ENCODE peak calls at places on chromosomes 4 and X, in four cellular contexts. One of them, this sample, is unnamed.

GRCh38 chrX:110588164-110588563 is 207.5 kb downstream of the CHRDL1 start:
- DNase-seq in OCI-LY7: no peak
- DNase-seq in colonic mucosa: no peak
- DNase-seq in A549: no peak
- DNase-seq in this sample: no peak

GRCh38 chrX:121000589-121000988 is 15.0 kb upstream of the CT47A1 start:
- DNase-seq in A549: no peak
- DNase-seq in OCI-LY7: peak; percentile 3
- DNase-seq in colonic mucosa: no peak
- DNase-seq in this sample: no peak

GRCh38 chr4:114603455-114603854 is 4.8 kb downstream of the UGT8 start:
- DNase-seq in OCI-LY7: peak; percentile 85
- DNase-seq in A549: no peak
- DNase-seq in colonic mucosa: no peak
- DNase-seq in this sample: no peak

GRCh38 chr4:182089326-182089725 is 153.9 kb upstream of the TENM3 start:
- DNase-seq in A549: no peak
- DNase-seq in colonic mucosa: no peak
- DNase-seq in OCI-LY7: no peak
- DNase-seq in this sample: no peak

GRCh38 chr4:177128306-177128705 is 181.4 kb upstream of the NEIL3 start:
- DNase-seq in A549: no peak
- DNase-seq in OCI-LY7: no peak
- DNase-seq in colonic mucosa: no peak
- DNase-seq in this sample: no peak

GRCh38 chr4:147736458-147736857 is 4.6 kb downstream of the ARHGAP10 start:
- DNase-seq in OCI-LY7: no peak
- DNase-seq in colonic mucosa: no peak
- DNase-seq in A549: peak; percentile 15
- DNase-seq in this sample: no peak

GRCh38 chrX:147917700-147918694 is 6.3 kb downstream of the FMR1 start:
- DNase-seq in A549: no peak
- DNase-seq in colonic mucosa: no peak
- DNase-seq in OCI-LY7: no peak
- DNase-seq in this sample: peak; percentile 36

GRCh38 chr4:11596989-11597388 is 168.3 kb upstream of the HS3ST1 start:
- DNase-seq in colonic mucosa: no peak
- DNase-seq in OCI-LY7: no peak
- DNase-seq in A549: no peak
- DNase-seq in this sample: no peak

GRCh38 chrX:123080065-123080464 is 104.0 kb upstream of the GRIA3 start:
- DNase-seq in A549: no peak
- DNase-seq in colonic mucosa: no peak
- DNase-seq in OCI-LY7: no peak
- DNase-seq in this sample: no peak

GRCh38 chrX:69501433-69501832 is 2.7 kb upstream of the NALF2 start:
- DNase-seq in A549: no peak
- DNase-seq in colonic mucosa: no peak
- DNase-seq in OCI-LY7: peak; percentile 72
- DNase-seq in this sample: no peak

GRCh38 chrX:69505772-69506616 is 1.9 kb downstream of the NALF2 start:
- DNase-seq in colonic mucosa: no peak
- DNase-seq in A549: no peak
- DNase-seq in OCI-LY7: peak; percentile 40
- DNase-seq in this sample: no peak

GRCh38 chrX:69504626-69505612 is 793 bp downstream of the NALF2 start:
- DNase-seq in A549: no peak
- DNase-seq in colonic mucosa: no peak
- DNase-seq in OCI-LY7: peak; percentile 22
- DNase-seq in this sample: no peak

GRCh38 chrX:69503228-69503834 is 795 bp upstream of the NALF2 start:
- DNase-seq in OCI-LY7: peak; percentile 75
- DNase-seq in colonic mucosa: no peak
- DNase-seq in A549: peak; percentile 31
- DNase-seq in this sample: no peak

DNA sequence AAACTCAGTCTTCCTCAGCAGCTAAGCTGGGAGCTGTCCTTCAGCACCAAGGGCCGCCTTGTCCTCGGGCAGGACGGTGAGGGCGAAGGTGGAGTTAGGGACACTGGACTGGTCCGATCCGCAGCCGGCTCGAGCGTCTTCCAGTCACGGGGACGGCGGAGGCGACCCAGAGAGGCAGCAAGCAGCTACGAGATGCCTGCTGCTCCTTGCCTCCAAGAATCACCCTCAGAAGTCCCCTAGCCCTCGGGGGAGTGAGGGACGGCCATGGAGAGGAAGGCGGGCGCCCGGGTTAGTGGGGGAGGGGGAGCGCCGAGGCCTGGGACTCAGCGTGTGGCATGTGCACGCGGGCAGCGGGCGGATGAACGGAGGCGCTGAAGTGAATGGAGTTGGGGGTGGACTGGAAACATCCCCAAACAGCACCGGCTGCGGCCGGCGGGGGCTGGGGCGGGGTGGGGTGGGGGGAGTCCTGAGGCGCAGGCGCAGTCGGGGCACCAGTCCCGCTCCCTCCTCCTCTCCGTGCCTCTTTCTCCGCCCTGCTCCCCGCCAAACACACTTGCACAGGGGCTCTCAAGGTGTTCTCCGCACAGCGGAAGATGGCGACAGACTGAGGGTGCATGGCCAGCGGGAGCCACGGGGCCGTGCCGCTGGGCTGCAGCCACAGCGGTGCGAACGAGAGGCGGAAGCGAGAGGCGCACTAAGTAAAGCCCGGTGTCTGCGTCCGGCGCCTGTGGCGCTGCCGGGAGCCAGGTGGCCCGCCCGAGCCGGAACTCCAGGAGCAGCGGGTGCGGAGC is at the start of gene NALF2:
- DNase-seq in colonic mucosa: peak; percentile 45
- DNase-seq in A549: peak; percentile 41
- DNase-seq in OCI-LY7: peak; percentile 80
- DNase-seq in this sample: peak; percentile 44
- TF ChIP-seq CTCF in colonic mucosa: peak; percentile 19
- TF ChIP-seq CTCF in A549: peak; percentile 17
- TF ChIP-seq CTCF in OCI-LY7: no peak
- TF ChIP-seq CTCF in this sample: no peak

GRCh38 chrX:118183606-118184005 is 67.0 kb upstream of the KLHL13 start:
- DNase-seq in A549: no peak
- DNase-seq in OCI-LY7: no peak
- DNase-seq in colonic mucosa: no peak
- DNase-seq in this sample: no peak
- TF ChIP-seq CTCF in A549: no peak
- TF ChIP-seq CTCF in OCI-LY7: peak; percentile 53
- TF ChIP-seq CTCF in colonic mucosa: no peak
- TF ChIP-seq CTCF in this sample: peak; percentile 17

DNA sequence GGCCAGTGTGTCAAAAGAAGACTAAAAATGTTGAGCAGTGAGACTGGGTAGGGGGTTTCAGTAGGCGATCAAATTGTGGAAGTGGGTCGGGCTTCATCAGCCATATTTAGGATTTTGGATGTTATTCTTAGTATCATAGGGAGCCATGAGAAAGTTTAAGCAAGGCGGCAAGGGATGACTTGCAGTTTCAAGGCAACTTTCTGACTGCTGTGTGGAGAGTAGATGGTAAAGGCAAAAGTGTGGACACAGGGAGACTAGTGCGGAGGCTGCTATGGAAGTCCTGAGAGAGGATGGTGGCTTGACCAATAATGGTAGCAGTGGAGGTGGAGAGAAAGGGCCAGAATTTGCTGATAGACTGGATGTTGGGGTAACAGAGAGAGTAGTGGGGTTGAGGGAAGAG is 15.4 kb downstream of the GK start:
- DNase-seq in A549: no peak
- DNase-seq in OCI-LY7: no peak
- DNase-seq in colonic mucosa: no peak
- DNase-seq in this sample: no peak
- TF ChIP-seq CTCF in A549: no peak
- TF ChIP-seq CTCF in OCI-LY7: no peak
- TF ChIP-seq CTCF in colonic mucosa: no peak
- TF ChIP-seq CTCF in this sample: no peak

GRCh38 chr4:103498161-103499070 is 221.4 kb downstream of the TACR3 start:
- DNase-seq in colonic mucosa: no peak
- DNase-seq in A549: no peak
- DNase-seq in OCI-LY7: no peak
- DNase-seq in this sample: peak; percentile 18

GRCh38 chr4:103493450-103494159 is 226.2 kb downstream of the TACR3 start:
- DNase-seq in OCI-LY7: no peak
- DNase-seq in colonic mucosa: no peak
- DNase-seq in A549: no peak
- DNase-seq in this sample: no peak

GRCh38 chr4:103497692-103498091 is 222.1 kb downstream of the TACR3 start:
- DNase-seq in colonic mucosa: no peak
- DNase-seq in A549: no peak
- DNase-seq in OCI-LY7: no peak
- DNase-seq in this sample: no peak

GRCh38 chr4:103496800-103497199 is 223.0 kb downstream of the TACR3 start:
- DNase-seq in colonic mucosa: no peak
- DNase-seq in OCI-LY7: no peak
- DNase-seq in A549: no peak
- DNase-seq in this sample: no peak

DNA sequence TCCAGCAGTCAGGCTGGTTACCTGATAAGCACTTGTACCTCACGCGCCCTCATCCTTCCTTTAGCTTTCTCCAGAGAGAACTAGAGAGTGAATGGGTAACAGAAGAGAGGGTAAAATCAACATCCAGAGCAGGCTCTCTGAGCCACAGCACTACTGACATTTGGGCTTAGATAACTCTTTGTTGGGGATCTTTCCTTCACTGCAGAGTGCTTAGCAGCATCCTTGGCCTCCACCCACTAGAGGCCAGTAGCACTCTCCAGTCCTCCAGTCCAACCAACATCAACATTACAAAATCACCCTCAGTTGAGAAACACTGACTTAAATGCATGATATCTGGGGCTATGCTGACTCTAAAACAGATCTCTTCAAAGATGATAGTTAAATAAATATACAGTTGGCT is 220.7 kb downstream of the TACR3 start:
- DNase-seq in A549: no peak
- DNase-seq in OCI-LY7: no peak
- DNase-seq in colonic mucosa: no peak
- DNase-seq in this sample: no peak
- TF ChIP-seq CTCF in A549: no peak
- TF ChIP-seq CTCF in OCI-LY7: peak; percentile 32
- TF ChIP-seq CTCF in colonic mucosa: no peak
- TF ChIP-seq CTCF in this sample: no peak

GRCh38 chrX:76555816-76556215 is 128.3 kb downstream of the MAGEE1 start:
- DNase-seq in colonic mucosa: no peak
- DNase-seq in OCI-LY7: peak; percentile 61
- DNase-seq in A549: peak; percentile 2
- DNase-seq in this sample: peak; percentile 31
- TF ChIP-seq CTCF in colonic mucosa: no peak
- TF ChIP-seq CTCF in OCI-LY7: peak; percentile 72
- TF ChIP-seq CTCF in A549: peak; percentile 33
- TF ChIP-seq CTCF in this sample: no peak

DNA sequence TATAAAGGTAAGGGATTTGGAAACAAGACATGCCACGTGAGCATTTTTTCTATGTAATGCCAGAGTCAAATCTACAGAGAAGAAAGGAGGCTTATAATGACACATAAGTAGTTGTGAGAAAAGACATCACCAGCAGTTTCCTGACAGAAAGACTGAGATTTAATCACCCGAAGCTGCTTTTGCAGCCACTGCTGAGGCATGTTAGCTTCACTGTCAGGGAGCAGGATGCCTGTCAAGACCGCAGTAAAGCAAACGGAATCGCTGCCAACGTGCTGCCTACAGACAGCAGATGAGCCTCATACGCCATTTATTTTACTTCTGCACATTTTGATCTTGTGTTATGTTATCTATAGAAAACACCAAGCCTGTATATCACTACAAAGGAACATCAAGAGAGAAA is 68.7 kb upstream of the NDST3 start:
- DNase-seq in A549: no peak
- DNase-seq in OCI-LY7: no peak
- DNase-seq in colonic mucosa: no peak
- DNase-seq in this sample: no peak
- TF ChIP-seq CTCF in A549: no peak
- TF ChIP-seq CTCF in OCI-LY7: no peak
- TF ChIP-seq CTCF in colonic mucosa: no peak
- TF ChIP-seq CTCF in this sample: no peak

GRCh38 chrX:49192722-49193328 is 6.7 kb upstream of the PRICKLE3 start:
- DNase-seq in colonic mucosa: peak; percentile 56
- DNase-seq in OCI-LY7: peak; percentile 49
- DNase-seq in A549: no peak
- DNase-seq in this sample: peak; percentile 57
- TF ChIP-seq CTCF in colonic mucosa: peak; percentile 52
- TF ChIP-seq CTCF in OCI-LY7: peak; percentile 80
- TF ChIP-seq CTCF in A549: peak; percentile 54
- TF ChIP-seq CTCF in this sample: peak; percentile 50